ENCODE peak calls at places on chromosome 7, in five cellular contexts. One of them, this sample, is unnamed.
A peak's percentile ranks its signal among the peaks of the same experiment; 100 is the strongest.

GRCh38 chr7:187237-187927 is 5.0 kb upstream of the FAM20C start:
- DNase-seq in activated CD8-positive, alpha-beta memory T cell treated with anti-CD3 and anti-CD28 coated beads for 24 hours: no peak
- DNase-seq in EL: no peak
- DNase-seq in stimulated activated CD8-positive, alpha-beta memory T cell treated with anti-CD3 and anti-CD28 coated beads, Interleukin-7, amount 100 ng/mL, for 1 hour: no peak
- DNase-seq in iris pigment epithelial cell: no peak
- DNase-seq in this sample: no peak

GRCh38 chr7:98836811-98837631 is 32.8 kb downstream of the TMEM130 start:
- DNase-seq in activated CD8-positive, alpha-beta memory T cell treated with anti-CD3 and anti-CD28 coated beads for 24 hours: no peak
- DNase-seq in EL: peak; percentile 21
- DNase-seq in stimulated activated CD8-positive, alpha-beta memory T cell treated with anti-CD3 and anti-CD28 coated beads, Interleukin-7, amount 100 ng/mL, for 1 hour: no peak
- DNase-seq in iris pigment epithelial cell: peak; percentile 24
- DNase-seq in this sample: no peak

GRCh38 chr7:5827755-5828154 is 46.3 kb upstream of the RNF216 start:
- DNase-seq in activated CD8-positive, alpha-beta memory T cell treated with anti-CD3 and anti-CD28 coated beads for 24 hours: no peak
- DNase-seq in EL: peak; percentile 13
- DNase-seq in stimulated activated CD8-positive, alpha-beta memory T cell treated with anti-CD3 and anti-CD28 coated beads, Interleukin-7, amount 100 ng/mL, for 1 hour: no peak
- DNase-seq in iris pigment epithelial cell: no peak
- DNase-seq in this sample: peak; percentile 24

GRCh38 chr7:116809636-116810266 is 52.6 kb upstream of the CAPZA2 start:
- DNase-seq in activated CD8-positive, alpha-beta memory T cell treated with anti-CD3 and anti-CD28 coated beads for 24 hours: no peak
- DNase-seq in EL: peak; percentile 72
- DNase-seq in stimulated activated CD8-positive, alpha-beta memory T cell treated with anti-CD3 and anti-CD28 coated beads, Interleukin-7, amount 100 ng/mL, for 1 hour: no peak
- DNase-seq in iris pigment epithelial cell: peak; percentile 71
- DNase-seq in this sample: no peak

GRCh38 chr7:105156731-105157130 is 142.7 kb downstream of the KMT2E start:
- DNase-seq in activated CD8-positive, alpha-beta memory T cell treated with anti-CD3 and anti-CD28 coated beads for 24 hours: no peak
- DNase-seq in EL: no peak
- DNase-seq in stimulated activated CD8-positive, alpha-beta memory T cell treated with anti-CD3 and anti-CD28 coated beads, Interleukin-7, amount 100 ng/mL, for 1 hour: no peak
- DNase-seq in iris pigment epithelial cell: no peak
- DNase-seq in this sample: no peak

GRCh38 chr7:155962191-155962967 is 150.1 kb upstream of the SHH start:
- DNase-seq in activated CD8-positive, alpha-beta memory T cell treated with anti-CD3 and anti-CD28 coated beads for 24 hours: peak; percentile 62
- DNase-seq in EL: no peak
- DNase-seq in stimulated activated CD8-positive, alpha-beta memory T cell treated with anti-CD3 and anti-CD28 coated beads, Interleukin-7, amount 100 ng/mL, for 1 hour: no peak
- DNase-seq in iris pigment epithelial cell: peak; percentile 78
- DNase-seq in this sample: no peak

GRCh38 chr7:3995187-3995586 is 686.9 kb upstream of the FOXK1 start:
- DNase-seq in activated CD8-positive, alpha-beta memory T cell treated with anti-CD3 and anti-CD28 coated beads for 24 hours: no peak
- DNase-seq in EL: no peak
- DNase-seq in stimulated activated CD8-positive, alpha-beta memory T cell treated with anti-CD3 and anti-CD28 coated beads, Interleukin-7, amount 100 ng/mL, for 1 hour: no peak
- DNase-seq in iris pigment epithelial cell: no peak
- DNase-seq in this sample: no peak

GRCh38 chr7:155996718-155997059 is 184.4 kb upstream of the SHH start:
- DNase-seq in activated CD8-positive, alpha-beta memory T cell treated with anti-CD3 and anti-CD28 coated beads for 24 hours: peak; percentile 45
- DNase-seq in EL: no peak
- DNase-seq in stimulated activated CD8-positive, alpha-beta memory T cell treated with anti-CD3 and anti-CD28 coated beads, Interleukin-7, amount 100 ng/mL, for 1 hour: no peak
- DNase-seq in iris pigment epithelial cell: no peak
- DNase-seq in this sample: peak; percentile 1

GRCh38 chr7:1899201-1899600 is 229.1 kb downstream of the ELFN1 start:
- DNase-seq in activated CD8-positive, alpha-beta memory T cell treated with anti-CD3 and anti-CD28 coated beads for 24 hours: no peak
- DNase-seq in EL: peak; percentile 88
- DNase-seq in stimulated activated CD8-positive, alpha-beta memory T cell treated with anti-CD3 and anti-CD28 coated beads, Interleukin-7, amount 100 ng/mL, for 1 hour: no peak
- DNase-seq in iris pigment epithelial cell: peak; percentile 38
- DNase-seq in this sample: no peak

GRCh38 chr7:100965723-100966541 is 3.4 kb upstream of the MUC12 start:
- DNase-seq in activated CD8-positive, alpha-beta memory T cell treated with anti-CD3 and anti-CD28 coated beads for 24 hours: peak; percentile 92
- DNase-seq in EL: peak; percentile 66
- DNase-seq in stimulated activated CD8-positive, alpha-beta memory T cell treated with anti-CD3 and anti-CD28 coated beads, Interleukin-7, amount 100 ng/mL, for 1 hour: peak; percentile 42
- DNase-seq in iris pigment epithelial cell: peak; percentile 66
- DNase-seq in this sample: peak; percentile 66

GRCh38 chr7:102914585-102914984 is 1.8 kb downstream of the LRRC17 start:
- DNase-seq in activated CD8-positive, alpha-beta memory T cell treated with anti-CD3 and anti-CD28 coated beads for 24 hours: no peak
- DNase-seq in EL: no peak
- DNase-seq in stimulated activated CD8-positive, alpha-beta memory T cell treated with anti-CD3 and anti-CD28 coated beads, Interleukin-7, amount 100 ng/mL, for 1 hour: no peak
- DNase-seq in iris pigment epithelial cell: peak; percentile 90
- DNase-seq in this sample: no peak

This sample was measured in central memory CD8-positive, alpha-beta T cell.